ENCODE peak calls at places on chromosomes 11 and 22, in six cellular contexts. One of them, this sample, is unnamed.

GRCh38 chr11:844693-845644 is 2.3 kb downstream of the TSPAN4 start:
- DNase-seq in HL-60: no peak
- DNase-seq in nephron progenitor cell: peak
- DNase-seq in WERI-Rb-1: peak
- DNase-seq in endothelial cell: peak
- DNase-seq in neural crest cell: peak
- DNase-seq in this sample: no peak

GRCh38 chr11:59822989-59823566 is 12.5 kb upstream of the MRPL16 start:
- DNase-seq in neural crest cell: peak
- DNase-seq in HL-60: peak
- DNase-seq in endothelial cell: peak
- DNase-seq in WERI-Rb-1: peak
- DNase-seq in nephron progenitor cell: peak
- DNase-seq in this sample: no peak

GRCh38 chr11:134521452-134522289 is 109.6 kb upstream of the B3GAT1 start:
- DNase-seq in HL-60: no peak
- DNase-seq in neural crest cell: no peak
- DNase-seq in endothelial cell: no peak
- DNase-seq in nephron progenitor cell: no peak
- DNase-seq in WERI-Rb-1: no peak
- DNase-seq in this sample: no peak

GRCh38 chr22:27602390-27602789 is 199.2 kb downstream of the MN1 start:
- DNase-seq in nephron progenitor cell: no peak
- DNase-seq in WERI-Rb-1: no peak
- DNase-seq in HL-60: no peak
- DNase-seq in neural crest cell: no peak
- DNase-seq in endothelial cell: no peak
- DNase-seq in this sample: no peak

GRCh38 chr11:34558211-34558610 is 44.6 kb upstream of the ELF5 start:
- DNase-seq in nephron progenitor cell: no peak
- DNase-seq in endothelial cell: no peak
- DNase-seq in neural crest cell: no peak
- DNase-seq in HL-60: no peak
- DNase-seq in WERI-Rb-1: no peak
- DNase-seq in this sample: no peak

GRCh38 chr22:20432244-20432686 is 5.4 kb downstream of the SCARF2 start:
- DNase-seq in endothelial cell: no peak
- DNase-seq in HL-60: no peak
- DNase-seq in neural crest cell: no peak
- DNase-seq in WERI-Rb-1: no peak
- DNase-seq in nephron progenitor cell: no peak
- DNase-seq in this sample: no peak

GRCh38 chr11:122229611-122230386 is 113.8 kb upstream of the BLID start:
- DNase-seq in HL-60: no peak
- DNase-seq in nephron progenitor cell: peak
- DNase-seq in WERI-Rb-1: no peak
- DNase-seq in neural crest cell: no peak
- DNase-seq in endothelial cell: peak
- DNase-seq in this sample: no peak

GRCh38 chr11:10322830-10323792 is 18.2 kb downstream of the ADM start:
- DNase-seq in HL-60: peak
- DNase-seq in nephron progenitor cell: no peak
- DNase-seq in endothelial cell: peak
- DNase-seq in WERI-Rb-1: no peak
- DNase-seq in neural crest cell: no peak
- DNase-seq in this sample: no peak

GRCh38 chr22:40595497-40596234 is 40.9 kb downstream of the MRTFA start:
- DNase-seq in WERI-Rb-1: no peak
- DNase-seq in neural crest cell: no peak
- DNase-seq in HL-60: no peak
- DNase-seq in endothelial cell: no peak
- DNase-seq in nephron progenitor cell: no peak
- DNase-seq in this sample: no peak

GRCh38 chr11:73201249-73201648 is 16.8 kb upstream of the P2RY2 start:
- DNase-seq in WERI-Rb-1: no peak
- DNase-seq in nephron progenitor cell: no peak
- DNase-seq in endothelial cell: no peak
- DNase-seq in HL-60: no peak
- DNase-seq in neural crest cell: no peak
- DNase-seq in this sample: no peak

GRCh38 chr11:58811499-58811898 is 33.0 kb downstream of the GLYATL2 start:
- DNase-seq in endothelial cell: no peak
- DNase-seq in nephron progenitor cell: no peak
- DNase-seq in HL-60: no peak
- DNase-seq in WERI-Rb-1: no peak
- DNase-seq in neural crest cell: no peak
- DNase-seq in this sample: no peak

GRCh38 chr22:32413715-32414114 is 1.7 kb upstream of the RTCB start:
- DNase-seq in neural crest cell: no peak
- DNase-seq in endothelial cell: peak
- DNase-seq in HL-60: no peak
- DNase-seq in WERI-Rb-1: no peak
- DNase-seq in nephron progenitor cell: no peak
- DNase-seq in this sample: no peak

GRCh38 chr22:38104084-38104483 is 6.4 kb downstream of the BAIAP2L2 start:
- DNase-seq in neural crest cell: no peak
- DNase-seq in endothelial cell: no peak
- DNase-seq in HL-60: peak
- DNase-seq in nephron progenitor cell: no peak
- DNase-seq in WERI-Rb-1: no peak
- DNase-seq in this sample: no peak

GRCh38 chr11:656426-656825 is 19.4 kb downstream of the DRD4 start:
- DNase-seq in WERI-Rb-1: no peak
- DNase-seq in endothelial cell: no peak
- DNase-seq in neural crest cell: no peak
- DNase-seq in HL-60: no peak
- DNase-seq in nephron progenitor cell: no peak
- DNase-seq in this sample: no peak

GRCh38 chr11:84819561-84819960 is 807.6 kb downstream of the DLG2 start:
- DNase-seq in neural crest cell: no peak
- DNase-seq in HL-60: no peak
- DNase-seq in nephron progenitor cell: no peak
- DNase-seq in endothelial cell: no peak
- DNase-seq in WERI-Rb-1: no peak
- DNase-seq in this sample: no peak

GRCh38 chr22:50686794-50687193 is 14.2 kb downstream of the SHANK3 start:
- DNase-seq in nephron progenitor cell: no peak
- DNase-seq in WERI-Rb-1: no peak
- DNase-seq in HL-60: no peak
- DNase-seq in endothelial cell: no peak
- DNase-seq in neural crest cell: no peak
- DNase-seq in this sample: no peak

GRCh38 chr11:9347100-9347499 is 32.7 kb upstream of the TMEM41B start:
- DNase-seq in HL-60: no peak
- DNase-seq in nephron progenitor cell: no peak
- DNase-seq in endothelial cell: no peak
- DNase-seq in neural crest cell: no peak
- DNase-seq in WERI-Rb-1: no peak
- DNase-seq in this sample: no peak

GRCh38 chr22:32325416-32325801 is 32.3 kb upstream of the RFPL3 start:
- DNase-seq in endothelial cell: no peak
- DNase-seq in nephron progenitor cell: no peak
- DNase-seq in neural crest cell: no peak
- DNase-seq in WERI-Rb-1: peak
- DNase-seq in HL-60: no peak
- DNase-seq in this sample: no peak

GRCh38 chr11:72969894-72970335 is 155.7 kb downstream of the ATG16L2 start:
- DNase-seq in neural crest cell: no peak
- DNase-seq in HL-60: peak
- DNase-seq in WERI-Rb-1: no peak
- DNase-seq in nephron progenitor cell: no peak
- DNase-seq in endothelial cell: no peak
- DNase-seq in this sample: no peak

GRCh38 chr11:14308897-14309387 is 50.0 kb downstream of the RRAS2 start:
- DNase-seq in WERI-Rb-1: no peak
- DNase-seq in HL-60: no peak
- DNase-seq in neural crest cell: no peak
- DNase-seq in nephron progenitor cell: no peak
- DNase-seq in endothelial cell: no peak
- DNase-seq in this sample: no peak
- TF ChIP-seq CTCF in WERI-Rb-1: no peak
- TF ChIP-seq CTCF in HL-60: no peak
- TF ChIP-seq CTCF in neural crest cell: no peak
- TF ChIP-seq CTCF in nephron progenitor cell: no peak
- TF ChIP-seq CTCF in endothelial cell: no peak
- TF ChIP-seq CTCF in this sample: no peak

DNA sequence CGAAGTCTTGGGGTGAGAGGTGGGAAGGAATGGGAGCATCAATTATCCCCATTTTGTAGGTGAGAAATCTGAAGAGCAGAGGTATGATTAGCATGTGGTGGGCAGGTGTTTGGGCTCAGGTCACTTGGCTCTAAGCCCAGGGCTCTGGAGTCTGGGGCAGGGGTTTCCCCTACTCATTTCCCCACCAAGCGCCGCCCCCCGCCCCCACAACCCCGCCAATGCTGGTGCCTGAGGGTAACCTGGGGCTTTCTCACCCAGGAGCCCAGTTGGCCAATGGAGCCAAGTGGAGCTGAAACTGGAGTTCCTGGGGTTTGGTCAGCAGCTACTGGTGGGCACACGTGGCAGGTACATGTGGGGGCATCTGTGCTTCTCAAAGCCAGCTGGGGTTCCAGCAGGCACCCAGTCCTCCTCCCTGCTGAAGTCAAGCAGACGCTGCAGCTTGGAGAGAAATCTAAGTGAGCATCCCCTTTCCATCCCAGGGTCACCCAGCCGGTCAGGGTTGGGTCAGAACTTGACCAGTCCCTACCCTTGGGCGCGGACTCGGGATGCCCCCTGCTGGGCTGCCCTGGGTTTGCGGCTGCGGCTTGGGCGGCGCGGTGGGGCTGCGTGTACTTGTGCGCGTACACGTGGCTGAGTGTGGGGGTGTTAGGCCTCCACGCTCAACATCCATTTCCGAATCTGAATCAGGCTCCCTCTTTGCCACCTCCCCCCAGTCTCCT is 1.6 kb upstream of the CHRM1 start:
- DNase-seq in WERI-Rb-1: no peak
- DNase-seq in HL-60: no peak
- DNase-seq in endothelial cell: peak
- DNase-seq in nephron progenitor cell: no peak
- DNase-seq in neural crest cell: peak
- DNase-seq in this sample: no peak
- TF ChIP-seq CTCF in WERI-Rb-1: peak
- TF ChIP-seq CTCF in HL-60: no peak
- TF ChIP-seq CTCF in endothelial cell: peak
- TF ChIP-seq CTCF in nephron progenitor cell: peak
- TF ChIP-seq CTCF in neural crest cell: peak
- TF ChIP-seq CTCF in this sample: peak

GRCh38 chr11:68783216-68783821 is 32.0 kb upstream of the TESMIN start:
- DNase-seq in neural crest cell: no peak
- DNase-seq in HL-60: no peak
- DNase-seq in nephron progenitor cell: no peak
- DNase-seq in endothelial cell: no peak
- DNase-seq in WERI-Rb-1: no peak
- DNase-seq in this sample: no peak

GRCh38 chr11:68782711-68783110 is 31.4 kb upstream of the TESMIN start:
- DNase-seq in nephron progenitor cell: no peak
- DNase-seq in HL-60: no peak
- DNase-seq in endothelial cell: no peak
- DNase-seq in WERI-Rb-1: no peak
- DNase-seq in neural crest cell: no peak
- DNase-seq in this sample: no peak

GRCh38 chr11:68784653-68785052 is 33.3 kb upstream of the TESMIN start:
- DNase-seq in neural crest cell: no peak
- DNase-seq in HL-60: no peak
- DNase-seq in nephron progenitor cell: no peak
- DNase-seq in endothelial cell: no peak
- DNase-seq in WERI-Rb-1: no peak
- DNase-seq in this sample: no peak

GRCh38 chr11:68778205-68778604 is 26.9 kb upstream of the TESMIN start:
- DNase-seq in nephron progenitor cell: no peak
- DNase-seq in endothelial cell: no peak
- DNase-seq in neural crest cell: no peak
- DNase-seq in HL-60: no peak
- DNase-seq in WERI-Rb-1: no peak
- DNase-seq in this sample: no peak

DNA sequence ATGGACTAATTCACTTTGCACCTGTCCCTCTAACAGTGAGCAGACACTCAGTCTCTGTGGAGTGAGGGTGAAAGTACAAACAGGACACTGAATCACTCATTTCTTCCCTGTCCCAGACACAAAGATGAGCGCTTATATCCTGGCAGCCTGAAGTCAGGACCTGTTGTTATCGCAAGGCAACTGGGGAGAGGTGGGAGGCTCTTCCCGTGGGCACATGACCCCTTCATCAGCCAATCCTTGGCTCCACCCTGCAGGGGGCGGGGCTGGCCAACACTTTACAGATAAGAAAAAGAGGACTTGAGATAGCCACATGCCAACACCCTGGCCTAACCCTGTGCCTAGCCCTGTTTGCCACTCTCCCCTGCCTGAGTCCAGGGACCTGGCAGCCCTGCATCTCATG is 29.5 kb upstream of the TESMIN start:
- DNase-seq in nephron progenitor cell: peak
- DNase-seq in WERI-Rb-1: no peak
- DNase-seq in endothelial cell: peak
- DNase-seq in neural crest cell: no peak
- DNase-seq in HL-60: no peak
- DNase-seq in this sample: no peak
- TF ChIP-seq CTCF in nephron progenitor cell: no peak
- TF ChIP-seq CTCF in WERI-Rb-1: no peak
- TF ChIP-seq CTCF in endothelial cell: no peak
- TF ChIP-seq CTCF in neural crest cell: no peak
- TF ChIP-seq CTCF in HL-60: no peak
- TF ChIP-seq CTCF in this sample: no peak

DNA sequence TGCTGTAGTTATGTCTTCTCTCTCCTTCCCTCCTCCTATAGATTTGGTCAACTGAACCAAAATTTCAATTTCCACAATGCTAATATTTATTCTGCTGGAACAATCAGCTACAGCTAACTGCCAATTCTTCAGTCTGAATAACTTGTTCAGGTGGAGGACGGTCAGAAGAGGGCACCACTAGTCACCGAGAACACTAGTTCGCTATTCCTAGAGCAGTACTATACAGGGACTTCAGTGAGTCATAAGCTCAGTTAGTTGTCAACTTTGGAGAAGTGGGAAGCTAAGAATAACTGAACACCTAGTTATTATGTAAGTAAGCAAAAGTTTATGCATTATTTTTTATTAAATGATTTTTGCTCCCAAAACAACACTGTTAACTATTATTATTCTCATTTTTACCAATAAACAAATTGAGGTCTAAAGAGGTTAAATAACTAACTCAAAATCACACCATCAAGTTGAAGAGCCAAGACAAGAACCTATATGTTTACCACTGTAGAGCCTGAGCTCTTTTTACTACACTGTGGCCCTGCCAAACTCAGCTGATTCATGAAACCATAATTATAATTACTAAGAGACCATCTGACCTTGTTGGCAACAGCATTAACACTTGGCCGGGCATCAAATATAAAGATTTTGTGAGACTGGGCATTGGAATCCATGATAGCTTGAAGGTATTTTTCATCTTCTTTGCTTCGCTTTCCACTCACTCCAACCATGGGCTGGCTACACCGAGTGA is 59.0 kb downstream of the CEP57 start:
- DNase-seq in nephron progenitor cell: peak
- DNase-seq in HL-60: peak
- DNase-seq in endothelial cell: peak
- DNase-seq in neural crest cell: peak
- DNase-seq in WERI-Rb-1: peak
- DNase-seq in this sample: no peak
- TF ChIP-seq CTCF in nephron progenitor cell: peak
- TF ChIP-seq CTCF in HL-60: no peak
- TF ChIP-seq CTCF in endothelial cell: no peak
- TF ChIP-seq CTCF in neural crest cell: peak
- TF ChIP-seq CTCF in WERI-Rb-1: peak
- TF ChIP-seq CTCF in this sample: peak

GRCh38 chr11:104332110-104332509 is 168.2 kb upstream of the PDGFD start:
- DNase-seq in neural crest cell: peak
- DNase-seq in HL-60: no peak
- DNase-seq in endothelial cell: peak
- DNase-seq in nephron progenitor cell: peak
- DNase-seq in WERI-Rb-1: peak
- DNase-seq in this sample: no peak
- TF ChIP-seq CTCF in neural crest cell: peak
- TF ChIP-seq CTCF in HL-60: peak
- TF ChIP-seq CTCF in endothelial cell: peak
- TF ChIP-seq CTCF in nephron progenitor cell: peak
- TF ChIP-seq CTCF in WERI-Rb-1: peak
- TF ChIP-seq CTCF in this sample: peak